ENCODE peak calls at places on chromosomes 13 and 19, in ten cellular contexts. O, B, L, J, Z, W, T, A, F and R are unnamed samples. For H3K4me1, the result is how much of the 10 kb centered on the place peaks cover.

GRCh38 chr13:32381539-32381938 is 46.4 kb downstream of the N4BP2L1 start:
- DNase-seq in O (no peak), B (no peak), L (no peak), J (no peak), Z (no peak), W (peak), T (peak), A (no peak), F (no peak), R (no peak)

GRCh38 chr13:98307392-98307743 is 130.3 kb upstream of the RNF113B start:
- DNase-seq in O (no peak), B (no peak), L (no peak), J (no peak), Z (no peak), W (no peak), T (no peak), A (no peak), F (no peak), R (no peak)

GRCh38 chr19:10104665-10105221 is 1.4 kb upstream of the PPAN start:
- DNase-seq in O (no peak), B (peak), L (no peak), J (no peak), Z (peak), W (no peak), T (no peak), A (no peak), F (no peak), R (no peak)

GRCh38 chr13:58804832-58805231 is 1173.3 kb downstream of the PCDH17 start:
- DNase-seq in O (no peak), B (no peak), L (no peak), J (no peak), Z (no peak), W (no peak), T (no peak), A (no peak), F (no peak), R (no peak)

GRCh38 chr19:10766049-10766623 is 48.3 kb downstream of the DNM2 start:
- DNase-seq in O (peak), B (no peak), L (no peak), J (no peak), Z (no peak), W (no peak), T (peak), A (no peak), F (no peak), R (no peak)

GRCh38 chr19:45508931-45509691 is 1.8 kb downstream of the VASP start:
- DNase-seq in O (peak), B (peak), L (peak), J (peak), Z (peak), W (no peak), T (peak), A (no peak), F (no peak), R (peak)

GRCh38 chr13:48542581-48543341 is 9.9 kb upstream of the RCBTB2 start:
- DNase-seq in O (peak), B (no peak), L (peak), J (peak), Z (peak), W (no peak), T (peak), A (no peak), F (no peak), R (peak)

GRCh38 chr19:29396925-29397324 is 128.9 kb upstream of the VSTM2B start:
- DNase-seq in O (no peak), B (no peak), L (no peak), J (no peak), Z (no peak), W (no peak), T (no peak), A (no peak), F (no peak), R (no peak)

GRCh38 chr19:47228168-47228936 is 2.6 kb downstream of the BBC3 start:
- DNase-seq in O (peak), B (peak), L (peak), J (peak), Z (peak), W (no peak), T (peak), A (no peak), F (no peak), R (peak)

GRCh38 chr19:40674291-40674690 is 16.2 kb downstream of the NUMBL start:
- DNase-seq in O (no peak), B (no peak), L (no peak), J (no peak), Z (no peak), W (no peak), T (no peak), A (no peak), F (no peak), R (no peak)

GRCh38 chr13:103140001-103140671 is 73.9 kb upstream of the SLC10A2 start:
- DNase-seq in O (no peak), B (peak), L (no peak), J (no peak), Z (no peak), W (no peak), T (peak), A (no peak), F (no peak), R (no peak)

GRCh38 chr13:37074703-37075102 is 15.2 kb upstream of the SUPT20H start:
- DNase-seq in O (no peak), B (no peak), L (no peak), J (no peak), Z (no peak), W (no peak), T (no peak), A (no peak), F (no peak), R (no peak)

GRCh38 chr13:63773476-63773875 is 2357.8 kb upstream of the PCDH20 start:
- DNase-seq in O (no peak), B (no peak), L (no peak), J (no peak), Z (no peak), W (no peak), T (no peak), A (no peak), F (no peak), R (no peak)

GRCh38 chr13:95301947-95302386 is 716 bp upstream of the ABCC4 start:
- DNase-seq in O (no peak), B (no peak), L (no peak), J (no peak), Z (no peak), W (no peak), T (peak), A (no peak), F (no peak), R (no peak)

GRCh38 chr19:48991823-48992570 is 1.1 kb downstream of the GYS1 start:
- DNase-seq in O (peak), B (peak), L (peak), J (peak), Z (peak), W (no peak), T (peak), A (peak), F (no peak), R (peak)

DNA sequence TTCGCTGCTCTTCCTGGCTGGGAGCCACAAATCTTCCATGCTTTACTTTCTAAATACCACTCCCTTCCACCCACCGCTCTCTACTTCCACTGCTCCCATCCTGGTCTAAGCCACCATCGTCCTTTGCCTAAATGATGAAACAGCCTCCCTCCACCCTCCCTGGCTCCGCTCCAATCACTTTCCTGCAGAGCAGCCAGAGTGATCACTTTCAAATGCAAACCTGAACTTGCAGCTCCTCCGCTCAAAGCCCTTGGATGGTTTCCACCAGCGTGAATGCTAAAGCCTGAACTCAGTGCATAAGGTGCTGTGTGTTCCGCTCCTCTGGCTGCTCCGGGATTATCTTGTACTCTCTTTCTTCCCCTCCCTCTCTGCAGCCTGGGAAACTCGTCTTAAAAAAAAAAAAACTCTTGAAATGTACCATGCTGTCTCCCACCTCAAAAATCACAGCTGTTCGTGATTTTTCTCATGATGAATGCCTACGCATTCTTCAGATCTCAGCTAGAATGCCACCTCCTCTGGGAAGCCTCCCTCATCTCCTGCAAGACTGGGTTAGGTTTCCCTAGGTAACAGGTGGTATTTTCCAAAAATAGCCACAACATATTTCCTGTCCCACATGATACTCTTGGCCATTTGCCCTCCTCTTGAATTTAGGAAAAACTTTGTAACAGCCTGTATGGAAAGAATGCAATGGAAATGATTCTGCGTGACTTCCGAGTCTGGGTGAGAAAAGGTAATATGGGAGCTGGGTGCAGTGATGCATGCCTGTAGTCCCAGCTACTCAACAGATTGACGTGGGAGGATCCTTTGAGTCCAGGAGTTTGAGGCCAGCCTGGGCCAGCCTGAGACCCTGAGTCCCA is 3.7 kb upstream of the SIN3B start:
- DNase-seq in O (peak), B (no peak), L (peak), J (peak), Z (peak), W (no peak), T (peak), A (peak), F (no peak), R (peak)
- H3K4me1 ChIP-seq in O (under half), B (under half), L (under half), J (under half), Z (under half), W (under half), T (under half), A (under half), F (under half), R (under half)

GRCh38 chr19:5992756-5993155 is 14.8 kb upstream of the RANBP3 start:
- DNase-seq in O (no peak), B (no peak), L (no peak), J (no peak), Z (no peak), W (no peak), T (no peak), A (no peak), F (no peak), R (no peak)
- H3K27ac ChIP-seq in O (no peak), B (no peak), L (no peak), J (no peak), Z (no peak), W (no peak), T (no peak), A (no peak), F (no peak), R (no peak)

DNA sequence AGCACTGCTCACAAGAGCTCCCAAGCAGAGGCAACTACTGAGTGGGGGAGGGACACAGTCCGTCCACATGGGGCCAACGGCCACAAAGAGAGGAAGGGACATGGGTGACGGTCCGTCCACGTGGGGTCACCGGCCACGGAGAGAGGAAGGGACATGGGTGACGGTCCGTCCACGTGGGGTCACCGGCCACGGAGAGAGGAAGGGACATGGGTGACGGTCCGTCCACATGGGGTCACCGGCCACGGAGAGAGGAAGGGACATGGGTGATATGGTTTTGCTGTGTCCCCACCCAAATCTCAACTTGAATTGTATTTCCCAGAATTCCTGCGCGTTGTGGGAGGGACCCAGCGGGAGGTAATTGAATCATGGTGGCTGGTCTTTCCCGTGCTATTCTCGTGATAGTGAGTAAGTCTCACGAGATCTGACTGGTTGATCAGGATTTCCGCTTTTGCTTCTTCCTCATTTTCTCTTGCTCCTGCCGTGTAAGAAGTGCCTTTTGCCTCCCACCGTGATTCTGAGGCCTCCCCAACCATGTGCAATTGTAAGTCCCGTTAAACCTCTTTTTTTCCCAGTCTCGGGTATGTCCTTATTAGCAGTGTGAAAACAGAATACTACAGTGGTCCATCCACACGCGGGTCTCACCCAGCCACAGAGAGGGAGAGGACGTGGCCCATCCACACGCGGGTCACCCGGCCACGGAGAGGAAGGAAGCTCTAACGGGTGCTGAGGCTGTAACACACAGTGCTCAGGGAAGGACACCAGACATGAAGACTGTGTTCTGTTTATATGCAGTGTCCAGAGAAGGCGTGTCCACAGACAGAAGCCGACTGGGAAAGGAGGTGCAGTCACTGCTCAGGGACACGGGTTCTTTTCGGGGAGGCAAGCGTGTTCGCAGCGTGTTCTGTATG is 48.5 kb downstream of the GAS6 start:
- DNase-seq in O (no peak), B (no peak), L (no peak), J (no peak), Z (no peak), W (no peak), T (no peak), A (no peak), F (no peak), R (no peak)
- TF ChIP-seq POLR2A in O (no peak), B (no peak), L (no peak), J (no peak), Z (no peak), W (no peak), T (no peak), A (no peak), F (no peak), R (no peak)

GRCh38 chr13:110221331-110221730 is 85.6 kb downstream of the COL4A1 start:
- DNase-seq in O (no peak), B (no peak), L (no peak), J (no peak), Z (no peak), W (no peak), T (no peak), A (no peak), F (no peak), R (no peak)
- H3K4me1 ChIP-seq in O (under half), B (under half), L (under half), J (under half), Z (under half), W (under half), T (under half), A (half or more), F (under half), R (half or more)

GRCh38 chr19:50433201-50434180 is 799 bp downstream of the MYBPC2 start:
- DNase-seq in O (no peak), B (no peak), L (no peak), J (no peak), Z (no peak), W (no peak), T (no peak), A (no peak), F (no peak), R (no peak)

GRCh38 chr19:50430888-50431342 is 1.8 kb upstream of the MYBPC2 start:
- DNase-seq in O (no peak), B (no peak), L (no peak), J (no peak), Z (no peak), W (no peak), T (no peak), A (no peak), F (no peak), R (no peak)

GRCh38 chr19:50432221-50432626 is 468 bp upstream of the MYBPC2 start:
- DNase-seq in O (no peak), B (no peak), L (no peak), J (no peak), Z (no peak), W (no peak), T (no peak), A (no peak), F (no peak), R (no peak)

GRCh38 chr19:50432658-50433057 is at the start of gene MYBPC2:
- DNase-seq in O (no peak), B (peak), L (no peak), J (no peak), Z (peak), W (no peak), T (no peak), A (no peak), F (no peak), R (no peak)

GRCh38 chr19:50431343-50432220 is 1.1 kb upstream of the MYBPC2 start:
- DNase-seq in O (peak), B (peak), L (peak), J (peak), Z (peak), W (peak), T (peak), A (peak), F (no peak), R (peak)
- H3K27ac ChIP-seq in O (peak), B (peak), L (peak), J (no peak), Z (peak), W (peak), T (no peak), A (peak), F (peak), R (peak)

DNA sequence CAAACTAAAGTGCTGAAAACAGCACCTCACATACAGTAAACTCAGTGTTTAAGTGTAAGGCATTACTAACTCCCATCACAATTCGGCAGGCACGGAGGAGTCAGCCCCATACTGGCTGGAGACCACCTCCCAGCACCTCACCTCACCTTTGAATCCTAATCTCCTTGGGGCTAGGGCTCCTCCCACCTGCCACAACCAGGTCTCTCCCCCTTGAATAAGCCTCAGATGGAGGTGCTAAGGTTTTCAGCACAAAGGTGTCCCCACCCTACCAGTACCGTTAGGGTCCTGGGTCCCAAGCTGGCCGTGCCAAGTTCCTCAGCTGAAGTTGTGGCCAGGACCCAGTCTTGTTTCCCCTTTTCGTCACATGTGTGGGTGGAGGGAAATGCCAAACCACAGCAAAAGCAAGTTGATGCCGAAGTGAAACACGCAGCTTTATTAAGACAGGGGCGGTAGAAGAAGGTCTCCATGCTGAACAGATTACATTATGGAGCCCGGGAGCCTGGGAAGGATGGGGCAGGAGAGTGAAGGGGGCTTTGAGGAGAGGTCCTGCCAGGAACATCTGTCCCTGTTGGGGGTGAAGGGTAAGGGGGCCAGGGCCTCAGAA is at the start of gene IGFLR1:
- DNase-seq in O (no peak), B (no peak), L (no peak), J (no peak), Z (peak), W (no peak), T (no peak), A (no peak), F (no peak), R (no peak)
- TF ChIP-seq POLR2A in O (no peak), B (no peak), L (peak), J (no peak), Z (peak), W (no peak), T (no peak), A (no peak), F (no peak), R (no peak)

DNA sequence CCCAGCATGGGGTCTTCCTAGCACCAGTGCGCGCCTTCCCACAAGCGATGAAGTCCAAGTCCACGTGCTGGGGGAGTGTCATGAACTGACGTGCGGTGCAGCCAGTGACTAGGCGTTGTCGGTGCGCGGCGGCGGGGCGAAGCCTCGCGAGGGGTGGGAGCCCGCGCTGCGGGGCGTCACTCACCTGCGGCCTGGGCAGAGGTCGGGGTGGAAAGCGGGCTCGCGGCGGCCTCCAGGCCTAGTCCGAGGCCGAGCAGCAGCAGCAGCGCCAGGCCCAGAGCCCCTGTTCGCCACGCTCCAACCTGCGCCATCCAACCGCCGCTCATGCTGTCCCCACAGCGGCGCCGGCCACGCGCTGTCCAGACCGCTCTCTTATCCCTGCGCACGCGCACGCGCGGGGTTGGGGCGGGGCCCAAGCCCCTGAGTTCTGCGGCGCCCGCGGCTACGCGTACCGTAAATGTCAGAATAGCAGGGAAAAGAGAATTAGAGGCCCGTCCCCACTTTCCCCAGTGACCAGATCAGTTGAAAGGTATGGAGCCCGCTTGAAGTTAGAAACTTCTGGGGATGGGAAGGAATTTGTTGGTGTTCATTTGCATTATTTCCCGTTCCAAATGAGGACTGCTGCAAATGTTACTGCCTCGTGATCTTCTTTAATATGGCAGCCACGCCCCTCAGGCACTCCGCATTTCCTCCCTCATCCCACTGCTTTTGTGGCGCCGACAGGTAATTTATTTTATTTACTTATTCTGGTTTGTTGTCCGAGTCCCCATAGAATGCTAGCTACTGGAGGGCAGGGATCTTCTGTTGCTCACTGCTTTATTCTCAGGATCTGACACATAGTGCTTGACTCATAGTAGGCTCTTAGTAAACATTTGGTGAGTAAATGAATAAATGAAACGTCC is at the start of gene CD320:
- DNase-seq in O (peak), B (peak), L (peak), J (peak), Z (peak), W (no peak), T (peak), A (peak), F (no peak), R (peak)
- H3K4me1 ChIP-seq in O (under half), B (under half), L (under half), J (under half), Z (under half), W (under half), T (under half), A (under half), F (under half), R (under half)